ENCODE peak calls at places on chromosome 11, in nine cellular contexts. O, L, S, Q, P, T, U, D and G are unnamed samples.

GRCh38 chr11:34157163-34157562 is 51.7 kb downstream of the NAT10 start:
- DNase-seq in L (no peak), P (no peak), D (no peak), T (no peak), U (no peak), Q (no peak), S (no peak), O (no peak), G (no peak)

GRCh38 chr11:69705246-69705856 is 1.5 kb upstream of the FGF19 start:
- DNase-seq in T (no peak), U (no peak), Q (no peak), O (no peak), L (no peak), D (no peak), S (no peak), P (no peak), G (no peak)

GRCh38 chr11:15727125-15727524 is 612.4 kb downstream of the INSC start:
- DNase-seq in D (no peak), S (no peak), O (no peak), L (no peak), T (no peak), U (no peak), P (no peak), Q (no peak), G (no peak)

GRCh38 chr11:123543796-123544195 is 110.6 kb downstream of the SCN3B start:
- DNase-seq in S (no peak), Q (no peak), L (no peak), D (no peak), U (no peak), P (no peak), T (no peak), O (no peak), G (no peak)

GRCh38 chr11:113895367-113896155 is 9.0 kb upstream of the HTR3B start:
- DNase-seq in D (no peak), U (no peak), L (peak), Q (no peak), S (no peak), P (no peak), O (no peak), T (no peak), G (no peak)

GRCh38 chr11:117193130-117194020 is 5.8 kb upstream of the TAGLN start:
- DNase-seq in S (no peak), Q (no peak), D (no peak), P (no peak), T (peak), L (no peak), O (no peak), U (no peak), G (no peak)

GRCh38 chr11:95256204-95256819 is 25.3 kb upstream of the SESN3 start:
- DNase-seq in U (no peak), Q (no peak), L (no peak), D (no peak), T (no peak), P (no peak), S (no peak), O (no peak), G (no peak)

GRCh38 chr11:105211806-105212531 is 72.4 kb upstream of the CARD18 start:
- DNase-seq in T (no peak), Q (no peak), D (no peak), U (no peak), L (no peak), O (no peak), P (no peak), S (no peak), G (no peak)

GRCh38 chr11:46273511-46274205 is 3.8 kb upstream of the CREB3L1 start:
- DNase-seq in Q (no peak), D (no peak), L (peak), T (no peak), O (peak), S (peak), U (no peak), P (no peak), G (no peak)

GRCh38 chr11:69209421-69209820 is 53.7 kb downstream of the SMIM38 start:
- DNase-seq in Q (no peak), D (no peak), O (no peak), P (no peak), S (no peak), L (no peak), T (peak), U (no peak), G (no peak)

GRCh38 chr11:75565221-75565814 is 3.3 kb downstream of the SERPINH1 start:
- DNase-seq in P (peak), T (peak), Q (no peak), S (peak), O (no peak), D (no peak), U (no peak), L (no peak), G (no peak)

GRCh38 chr11:2671748-2672147 is 28.0 kb downstream of the KCNQ1OT1 start:
- DNase-seq in Q (no peak), P (no peak), U (no peak), O (peak), D (no peak), S (no peak), L (no peak), T (peak), G (no peak)

GRCh38 chr11:65861165-65861505 is 902 bp downstream of the MUS81 start:
- DNase-seq in U (no peak), T (peak), L (no peak), D (no peak), P (no peak), O (no peak), S (peak), Q (no peak), G (no peak)

GRCh38 chr11:66448523-66448922 is 9.9 kb upstream of the MRPL11 start:
- DNase-seq in L (no peak), D (no peak), O (no peak), Q (no peak), P (no peak), S (no peak), T (no peak), U (no peak), G (no peak)

GRCh38 chr11:68549789-68550484 is 89.4 kb downstream of the PPP6R3 start:
- DNase-seq in O (no peak), D (no peak), P (no peak), L (no peak), Q (no peak), T (no peak), S (no peak), U (no peak), G (no peak)

GRCh38 chr11:2422461-2423156 is 21.7 kb downstream of the TRPM5 start:
- DNase-seq in O (no peak), U (no peak), D (no peak), L (no peak), P (no peak), Q (no peak), T (no peak), S (no peak), G (no peak)

GRCh38 chr11:65323813-65324212 is 9.1 kb downstream of the CDC42EP2 start:
- DNase-seq in P (no peak), S (no peak), T (no peak), U (no peak), Q (no peak), L (no peak), O (no peak), D (no peak), G (no peak)

GRCh38 chr11:35343033-35343598 is 76.2 kb downstream of the SLC1A2 start:
- DNase-seq in U (no peak), T (no peak), Q (no peak), P (no peak), D (no peak), O (no peak), L (no peak), S (no peak), G (no peak)

GRCh38 chr11:40885257-40885947 is 574.0 kb downstream of the LRRC4C start:
- DNase-seq in T (no peak), S (no peak), O (no peak), D (no peak), U (no peak), P (no peak), L (no peak), Q (no peak), G (no peak)

GRCh38 chr11:73396251-73396930 is 20.2 kb downstream of the RELT start:
- DNase-seq in T (no peak), U (no peak), P (no peak), S (no peak), D (no peak), L (no peak), O (no peak), Q (no peak), G (no peak)

DNA sequence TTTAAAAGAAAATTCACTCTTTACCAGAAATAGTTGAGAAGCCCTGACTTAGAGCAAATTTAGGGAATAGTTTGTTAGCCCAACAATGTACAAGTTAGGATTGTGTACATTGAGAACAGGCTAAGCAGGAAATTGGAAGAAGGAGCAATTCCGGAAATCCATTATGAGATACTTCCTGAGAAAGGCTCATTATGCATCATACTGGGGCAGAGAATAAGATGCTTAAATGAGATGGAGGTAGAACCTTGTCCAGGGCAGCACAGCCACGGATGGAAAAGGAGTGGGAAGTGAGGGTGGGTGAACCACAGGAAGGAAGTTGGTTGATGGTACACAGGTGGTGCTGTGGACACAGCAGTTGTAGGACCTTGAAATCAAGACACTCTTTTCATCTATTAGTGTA is 180.2 kb downstream of the PGR start:
- DNase-seq in U (no peak), L (no peak), T (no peak), O (no peak), P (no peak), Q (no peak), D (no peak), S (no peak), G (no peak)
- TF ChIP-seq POLR2AphosphoS5 in U (no peak), L (no peak), T (no peak), O (no peak), P (no peak), Q (no peak), D (no peak), S (no peak), G (no peak)

GRCh38 chr11:67504950-67505561 is at the start of gene PITPNM1:
- DNase-seq in U (no peak), Q (no peak), P (peak), S (peak), D (peak), T (peak), L (peak), O (peak), G (peak)
- TF ChIP-seq POLR2A in U (no peak), Q (no peak), P (no peak), S (no peak), D (peak), T (no peak), L (peak), O (no peak), G (no peak)

DNA sequence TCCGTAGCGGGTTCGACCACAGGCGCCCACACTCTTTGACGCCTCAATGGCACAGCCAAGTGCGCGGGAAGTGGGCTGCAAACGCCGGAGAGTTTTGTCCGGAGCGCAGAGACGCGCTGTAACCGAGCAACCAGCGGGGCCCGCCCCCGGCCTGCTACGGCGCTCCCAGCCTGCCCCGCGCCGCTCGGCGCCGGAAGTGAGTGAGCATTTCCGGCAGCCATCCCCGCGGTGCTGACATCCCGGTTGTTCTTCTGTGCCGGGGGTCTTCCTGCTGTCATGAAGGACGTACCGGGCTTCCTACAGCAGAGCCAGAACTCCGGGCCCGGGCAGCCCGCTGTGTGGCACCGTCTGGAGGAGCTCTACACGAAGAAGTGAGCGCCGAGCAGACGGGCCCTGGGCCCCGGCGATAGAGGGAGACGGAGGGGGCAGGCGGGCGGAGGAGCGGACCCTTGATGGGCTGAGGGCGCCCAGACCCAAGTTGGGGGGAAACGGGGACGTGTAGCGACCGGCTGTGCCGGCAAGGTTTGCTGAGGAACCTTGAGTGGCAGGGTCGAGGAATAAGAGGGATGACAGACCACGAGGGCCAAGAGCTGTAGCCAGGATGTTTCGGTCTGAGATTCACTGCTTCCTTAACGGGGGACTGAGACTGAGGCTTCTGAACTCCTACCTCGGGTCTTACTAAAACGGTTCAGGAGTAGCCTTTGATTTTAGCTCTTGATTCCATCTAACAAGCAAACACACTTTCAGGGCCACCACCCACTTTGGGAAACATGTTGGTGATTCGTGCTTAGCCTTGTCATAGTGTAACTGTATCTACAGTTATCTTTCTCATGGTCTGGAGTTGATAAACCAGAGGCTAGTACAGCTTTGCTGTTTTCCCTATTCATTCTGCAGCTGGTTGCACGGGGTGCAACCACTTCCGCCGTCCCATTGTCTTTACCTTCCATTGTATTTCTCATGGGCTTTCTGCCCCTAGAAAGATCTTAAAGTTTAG is at the start of gene PSMD13:
- DNase-seq in L (peak), P (peak), D (peak), T (peak), S (peak), U (no peak), Q (peak), O (peak), G (peak)
- TF ChIP-seq POLR2AphosphoS5 in L (peak), P (peak), D (peak), T (peak), S (peak), U (peak), Q (peak), O (peak), G (peak)

GRCh38 chr11:20066013-20066782 is 94.1 kb downstream of the DBX1 start:
- DNase-seq in P (no peak), D (no peak), L (no peak), O (no peak), U (no peak), S (no peak), Q (no peak), T (no peak), G (no peak)
- TF ChIP-seq POLR2A in P (no peak), D (no peak), L (no peak), O (no peak), U (no peak), S (no peak), Q (no peak), T (no peak), G (no peak)